ENCODE peak calls at places on chromosomes 1 and 21, in nine cellular contexts. U is A549, V is H1, T is transverse colon, P is K562, E is sigmoid colon, A is HepG2, D is stomach, N is GM12878. Q is an unnamed sample.

GRCh38 chr1:14999441-14999840 is 154.1 kb upstream of the TMEM51 start:
- DNase-seq in N (no peak), A (peak), E (no peak), P (no peak), D (no peak), V (no peak), T (no peak), U (no peak), Q (no peak)

GRCh38 chr1:167514278-167514677 is 4.1 kb downstream of the CD247 start:
- DNase-seq in A (no peak), T (no peak), E (no peak), N (no peak), D (no peak), P (no peak), V (no peak), U (no peak), Q (no peak)

GRCh38 chr21:32917392-32918135 is 108.2 kb upstream of the OLIG2 start:
- DNase-seq in T (no peak), A (no peak), V (no peak), U (no peak), E (no peak), P (no peak), D (no peak), N (no peak), Q (peak)

GRCh38 chr1:84585803-84586202 is 11.6 kb upstream of the CTBS start:
- DNase-seq in A (no peak), D (no peak), T (no peak), U (no peak), P (no peak), N (no peak), V (no peak), E (no peak), Q (no peak)

GRCh38 chr1:29454616-29455380 is 218.5 kb downstream of the PTPRU start:
- DNase-seq in D (no peak), A (no peak), U (no peak), V (no peak), E (no peak), P (no peak), T (no peak), N (no peak), Q (no peak)

GRCh38 chr1:164637461-164638375 is 78.7 kb downstream of the PBX1 start:
- DNase-seq in P (no peak), A (no peak), T (no peak), U (peak), E (peak), V (no peak), N (no peak), D (peak), Q (no peak)

GRCh38 chr21:46410516-46410915 is 48.2 kb upstream of the DIP2A start:
- DNase-seq in T (no peak), V (no peak), A (no peak), N (no peak), P (no peak), D (no peak), E (no peak), U (no peak), Q (no peak)

GRCh38 chr1:110673197-110673701 is 1.5 kb downstream of the KCNA3 start:
- DNase-seq in N (no peak), P (no peak), A (no peak), V (no peak), U (no peak), E (no peak), T (no peak), D (no peak), Q (no peak)

GRCh38 chr1:161954466-161954865 is 69.2 kb downstream of the OLFML2B start:
- DNase-seq in T (no peak), P (no peak), V (no peak), A (no peak), E (no peak), U (no peak), N (no peak), D (no peak), Q (no peak)

GRCh38 chr21:45543710-45544448 is 1.6 kb upstream of the SLC19A1 start:
- DNase-seq in D (peak), T (no peak), U (no peak), A (no peak), E (peak), N (no peak), V (no peak), P (no peak), Q (no peak)

GRCh38 chr1:107153033-107153432 is 12.2 kb downstream of the NTNG1 start:
- DNase-seq in N (no peak), E (no peak), V (no peak), U (no peak), T (no peak), A (peak), D (no peak), P (peak), Q (no peak)

DNA sequence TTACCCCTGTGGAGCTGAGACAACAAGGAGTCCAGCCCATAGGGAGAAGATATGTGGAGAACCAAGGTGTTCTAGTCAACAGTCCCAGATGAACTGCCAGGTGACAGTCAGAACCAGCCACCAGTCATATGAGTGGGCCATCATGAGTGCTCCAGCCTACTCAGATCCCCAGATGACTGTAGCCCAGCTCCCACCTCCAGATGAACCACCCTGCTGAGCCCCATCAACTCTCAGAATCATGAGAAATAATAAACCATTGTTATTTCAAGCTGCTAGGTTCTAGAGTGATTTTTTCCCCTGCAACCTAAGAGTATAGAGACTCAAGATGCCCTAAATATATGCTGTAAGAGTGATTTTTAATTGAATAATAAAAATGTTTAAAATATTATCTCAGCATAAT is 444.2 kb downstream of the GPATCH2 start:
- DNase-seq in N (no peak), D (no peak), V (no peak), A (no peak), T (no peak), U (no peak), E (no peak), P (no peak), Q (no peak)
- H3K27ac ChIP-seq in N (no peak), D (no peak), V (no peak), A (no peak), T (no peak), U (no peak), E (no peak), P (no peak), Q (no peak)

GRCh38 chr1:234477373-234478151 is 1.4 kb downstream of the TARBP1 start:
- DNase-seq in E (no peak), A (no peak), P (no peak), U (no peak), D (no peak), T (no peak), V (no peak), N (no peak), Q (no peak)

GRCh38 chr1:234479866-234480265 is 887 bp upstream of the TARBP1 start:
- DNase-seq in N (no peak), A (no peak), T (no peak), U (no peak), E (no peak), P (no peak), V (no peak), D (no peak), Q (no peak)

GRCh38 chr1:234478152-234478480 is 863 bp downstream of the TARBP1 start:
- DNase-seq in D (peak), N (no peak), V (no peak), E (no peak), T (peak), A (peak), P (peak), U (peak), Q (no peak)

GRCh38 chr1:234479310-234479559 is 256 bp upstream of the TARBP1 start:
- DNase-seq in D (no peak), E (no peak), T (no peak), N (no peak), A (no peak), P (no peak), U (no peak), V (no peak), Q (no peak)

GRCh38 chr1:234478481-234479309 is at the start of gene TARBP1:
- DNase-seq in N (no peak), P (peak), E (peak), V (peak), D (peak), U (peak), A (peak), T (peak), Q (no peak)
- TF ChIP-seq EP300 in N (no peak), P (no peak), E (no peak), V (no peak), D (no peak), U (no peak), A (no peak), T (no peak), Q (no peak)

GRCh38 chr1:177385760-177386698 is 215.3 kb downstream of the BRINP2 start:
- DNase-seq in D (no peak), A (no peak), N (peak), P (no peak), T (no peak), U (no peak), V (no peak), E (no peak), Q (no peak)
- H3K27ac ChIP-seq in D (no peak), A (no peak), N (no peak), P (no peak), T (no peak), U (no peak), V (no peak), E (no peak), Q (no peak)

DNA sequence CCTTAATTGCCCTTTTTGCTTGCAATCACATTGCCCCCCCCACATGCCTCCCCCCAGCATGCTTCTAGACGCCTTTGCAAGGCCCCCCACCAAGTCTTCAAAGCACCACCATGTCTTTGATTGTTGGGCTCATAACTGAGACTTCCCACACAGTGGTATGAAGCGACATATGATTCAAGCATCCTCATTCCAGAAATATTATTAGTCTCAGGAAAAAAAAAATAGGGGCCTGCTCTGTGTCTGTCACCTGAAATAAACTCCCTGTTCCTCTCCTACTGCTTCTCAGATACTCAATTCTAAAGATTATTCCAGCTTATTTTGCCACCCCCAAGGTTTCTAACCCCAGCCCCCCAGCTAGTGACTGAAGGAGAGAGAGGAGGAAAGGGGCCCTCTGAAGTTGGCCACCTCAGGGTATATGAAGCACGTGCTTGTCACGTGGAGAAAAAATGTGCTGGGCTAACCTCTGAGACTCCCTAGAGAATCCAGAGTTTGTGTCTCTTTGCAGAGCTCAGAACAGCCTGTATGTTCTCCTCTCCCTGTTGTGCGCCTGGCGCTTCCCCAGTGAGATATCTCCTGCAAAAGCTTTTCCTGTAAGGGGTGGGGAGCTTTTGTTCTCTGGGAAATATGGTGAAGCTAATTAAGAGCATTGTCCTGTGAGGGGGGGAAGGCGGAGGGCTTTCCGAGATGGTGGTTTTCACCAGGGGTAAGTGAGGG is 35.9 kb upstream of the RASAL2 start:
- DNase-seq in D (no peak), U (no peak), E (peak), T (no peak), A (no peak), V (no peak), N (no peak), P (no peak), Q (peak)
- TF ChIP-seq EP300 in D (no peak), U (no peak), E (no peak), T (no peak), A (no peak), V (no peak), N (no peak), P (no peak), Q (peak)

GRCh38 chr1:155256101-155256852 is 994 bp upstream of the ENTREP3 start:
- DNase-seq in V (no peak), E (no peak), N (no peak), P (no peak), U (no peak), T (no peak), D (no peak), A (no peak), Q (no peak)
- H3K27ac ChIP-seq in V (no peak), E (peak), N (no peak), P (peak), U (peak), T (peak), D (peak), A (peak), Q (peak)

GRCh38 chr1:48576565-48576964 is 104.6 kb upstream of the SPATA6 start:
- DNase-seq in T (no peak), P (no peak), D (no peak), V (no peak), E (no peak), A (no peak), N (no peak), U (no peak), Q (no peak)

GRCh38 chr1:48568501-48568900 is 96.5 kb upstream of the SPATA6 start:
- DNase-seq in N (no peak), E (no peak), A (no peak), D (no peak), T (no peak), U (no peak), V (no peak), P (no peak), Q (no peak)

GRCh38 chr1:48571303-48571987 is 99.4 kb upstream of the SPATA6 start:
- DNase-seq in E (no peak), T (no peak), U (no peak), D (no peak), P (no peak), N (no peak), A (no peak), V (no peak), Q (no peak)

GRCh38 chr1:48572134-48572533 is 100.1 kb upstream of the SPATA6 start:
- DNase-seq in U (no peak), P (no peak), T (no peak), V (no peak), N (no peak), A (no peak), D (no peak), E (no peak), Q (no peak)

DNA sequence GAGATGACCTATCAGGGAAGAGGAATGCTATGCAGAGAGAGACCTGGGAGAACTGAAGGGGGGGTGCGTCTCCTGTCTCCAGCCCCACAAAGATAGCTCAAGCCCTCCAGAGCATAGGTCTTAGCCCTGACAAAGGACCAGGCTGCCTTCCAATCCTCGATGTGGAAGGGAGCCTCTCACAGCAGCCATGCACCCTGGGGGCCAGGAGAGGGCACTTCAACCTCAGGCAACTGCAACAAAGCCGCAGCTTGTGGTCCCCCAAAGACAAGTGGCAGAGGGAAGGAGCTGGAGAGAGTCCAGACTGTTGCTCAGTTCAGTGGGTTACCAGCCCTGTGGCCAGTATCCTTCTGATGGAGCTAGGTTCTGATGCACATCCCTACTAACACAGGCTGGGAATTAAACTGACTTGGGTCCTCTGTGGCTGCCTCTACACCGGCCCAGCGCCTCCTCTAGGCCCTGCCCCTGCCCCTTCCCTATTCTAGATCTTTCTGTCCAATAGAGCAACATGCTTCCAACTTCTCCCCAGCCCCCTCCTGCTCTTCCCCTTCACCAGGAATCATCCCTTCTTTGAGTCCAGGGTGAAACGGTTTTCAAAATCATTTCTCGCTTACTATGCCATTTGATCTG is 100.7 kb upstream of the SPATA6 start:
- DNase-seq in P (peak), T (peak), U (peak), V (peak), A (peak), E (no peak), N (no peak), D (peak), Q (peak)
- TF ChIP-seq EP300 in P (no peak), T (no peak), U (no peak), V (no peak), A (no peak), E (no peak), N (no peak), D (no peak), Q (no peak)

DNA sequence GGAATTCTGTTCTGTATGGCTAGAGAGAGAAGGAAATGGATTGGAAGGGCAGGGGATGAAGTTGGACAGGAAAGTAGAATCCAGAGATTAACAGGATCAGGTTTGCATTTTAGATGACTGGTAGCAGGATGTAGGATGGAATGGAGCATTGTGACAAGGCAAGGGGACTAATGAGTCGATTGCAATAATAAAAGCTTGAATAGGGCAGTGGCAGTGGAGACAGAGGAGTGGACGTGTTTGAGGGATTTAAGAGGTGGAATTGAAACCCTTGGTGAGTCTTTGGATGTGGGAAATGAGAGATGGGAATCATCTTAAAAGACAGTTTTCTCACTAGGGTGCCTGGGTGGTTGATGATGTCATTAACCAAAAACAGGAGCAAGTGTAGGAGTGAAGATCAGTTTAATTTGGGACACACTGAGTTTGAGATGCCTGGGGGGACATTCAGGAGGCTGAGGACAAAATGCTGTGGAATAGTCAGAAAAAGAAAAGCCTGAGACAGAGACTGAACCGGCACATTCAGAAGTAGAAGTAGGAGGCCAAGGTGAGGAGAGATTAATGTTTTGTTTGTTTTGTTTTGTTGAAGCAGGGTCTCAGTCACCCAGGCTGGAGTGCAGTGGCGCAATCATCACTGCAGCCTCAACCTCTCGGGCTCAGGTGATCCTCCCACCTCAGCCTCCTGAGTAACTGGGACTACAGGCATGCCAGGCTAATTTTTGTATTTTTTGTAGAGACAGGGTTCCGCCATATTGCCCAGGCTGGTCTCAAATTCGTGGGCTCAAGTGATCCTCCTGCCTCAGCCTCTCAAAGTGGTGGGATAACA is 29.1 kb upstream of the C1orf146 start:
- DNase-seq in U (no peak), A (no peak), N (no peak), P (no peak), D (no peak), V (no peak), E (no peak), T (no peak), Q (no peak)
- H3K27ac ChIP-seq in U (no peak), A (no peak), N (no peak), P (no peak), D (no peak), V (no peak), E (no peak), T (no peak), Q (no peak)

DNA sequence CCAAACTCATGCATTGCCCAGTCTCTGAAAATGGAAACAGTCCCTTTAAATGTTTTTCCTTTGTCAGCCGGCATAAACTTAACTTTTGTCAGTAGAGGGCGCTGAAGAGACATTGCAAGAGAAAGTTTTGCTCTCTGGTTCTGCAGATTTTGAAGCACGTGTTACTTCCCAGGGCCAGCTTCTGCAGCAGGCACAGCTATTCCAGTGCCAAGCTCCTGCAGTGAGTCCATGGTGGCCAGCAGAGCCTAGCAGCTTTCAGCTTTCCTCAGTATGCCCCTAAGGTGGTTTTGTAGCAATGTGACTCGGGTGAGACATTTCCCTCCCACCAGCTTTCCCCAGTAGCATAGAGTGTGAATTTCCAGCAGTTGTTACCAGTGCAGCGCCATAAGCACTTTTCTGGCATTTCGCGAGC is 2.6 kb upstream of the IFI44L start:
- DNase-seq in T (peak), E (peak), D (peak), P (peak), A (peak), N (peak), V (peak), U (peak), Q (peak)
- TF ChIP-seq EP300 in T (no peak), E (no peak), D (no peak), P (no peak), A (no peak), N (no peak), V (no peak), U (no peak), Q (peak)

DNA sequence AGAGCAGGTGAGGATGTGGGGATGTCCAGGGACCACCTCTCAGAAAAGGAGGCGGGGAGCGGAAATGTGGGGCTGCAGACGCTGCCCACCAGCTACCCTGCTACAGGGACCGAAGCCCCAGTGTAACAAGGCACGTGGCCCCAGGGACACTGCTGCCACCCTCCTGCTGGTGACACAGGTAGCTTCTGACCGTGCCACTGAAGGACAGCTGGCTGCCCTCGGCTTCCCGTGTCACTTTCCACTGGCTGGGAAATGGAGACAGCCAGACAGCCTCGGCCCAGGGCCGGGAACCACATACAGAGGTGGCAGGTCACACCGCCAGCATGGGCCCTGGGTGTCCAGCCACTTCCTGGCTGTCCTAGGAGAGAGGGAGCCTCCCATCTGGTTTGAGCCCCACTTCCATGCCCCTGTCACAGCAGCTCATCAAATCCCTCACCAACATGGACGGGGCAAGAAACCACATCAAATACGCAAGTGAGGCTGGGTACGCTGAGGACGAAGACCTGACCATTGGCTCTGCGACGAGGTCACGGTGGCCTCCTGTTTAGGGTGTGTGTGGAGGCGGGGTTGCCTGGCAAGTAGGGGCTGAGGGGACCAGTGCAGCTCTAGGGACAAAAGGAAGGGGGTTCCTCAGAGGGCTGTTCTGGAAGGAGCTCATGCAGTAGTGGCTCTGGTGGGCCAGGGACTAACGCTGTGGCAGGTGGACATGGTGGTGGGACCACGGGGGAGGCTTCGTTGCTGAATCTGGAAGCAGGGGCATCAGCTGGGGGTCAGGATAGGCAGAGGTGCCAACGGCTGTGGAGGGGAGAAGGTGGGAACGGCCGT is 5.0 kb downstream of the PEX10 start:
- DNase-seq in E (no peak), T (no peak), P (no peak), U (no peak), N (no peak), A (no peak), D (no peak), V (no peak), Q (no peak)
- H3K27ac ChIP-seq in E (no peak), T (no peak), P (no peak), U (no peak), N (no peak), A (no peak), D (no peak), V (no peak), Q (no peak)